ENCODE peak calls at places on chromosome 1, in nine cellular contexts. One of them, this sample, is unnamed.

GRCh38 chr1:69121708-69122107 is 446.0 kb upstream of the LRRC7 start:
- DNase-seq in NCI-H1694 treated with DMSO at 0.1 percent for 48 hours: no peak
- DNase-seq in head of caudate nucleus: no peak
- DNase-seq in CD8-positive, alpha-beta memory T cell: no peak
- DNase-seq in HT1080: peak; percentile 35
- DNase-seq in NAMALWA: no peak
- DNase-seq in activated naive CD4-positive, alpha-beta T cell: no peak
- DNase-seq in NCI-H226: peak; percentile 47
- DNase-seq in left lobe of liver: no peak
- DNase-seq in this sample: no peak

GRCh38 chr1:212618466-212619210 is 10.1 kb downstream of the ATF3 start:
- DNase-seq in left lobe of liver: no peak
- DNase-seq in HT1080: no peak
- DNase-seq in activated naive CD4-positive, alpha-beta T cell: no peak
- DNase-seq in head of caudate nucleus: no peak
- DNase-seq in NAMALWA: no peak
- DNase-seq in NCI-H1694 treated with DMSO at 0.1 percent for 48 hours: no peak
- DNase-seq in NCI-H226: no peak
- DNase-seq in CD8-positive, alpha-beta memory T cell: no peak
- DNase-seq in this sample: no peak

GRCh38 chr1:36793452-36793851 is 240.9 kb downstream of the GRIK3 start:
- DNase-seq in activated naive CD4-positive, alpha-beta T cell: no peak
- DNase-seq in NCI-H1694 treated with DMSO at 0.1 percent for 48 hours: no peak
- DNase-seq in left lobe of liver: no peak
- DNase-seq in head of caudate nucleus: no peak
- DNase-seq in NAMALWA: no peak
- DNase-seq in CD8-positive, alpha-beta memory T cell: no peak
- DNase-seq in NCI-H226: no peak
- DNase-seq in HT1080: no peak
- DNase-seq in this sample: no peak

GRCh38 chr1:117013310-117013850 is 11.8 kb downstream of the CD101 start:
- DNase-seq in activated naive CD4-positive, alpha-beta T cell: no peak
- DNase-seq in NCI-H226: no peak
- DNase-seq in left lobe of liver: no peak
- DNase-seq in NCI-H1694 treated with DMSO at 0.1 percent for 48 hours: no peak
- DNase-seq in HT1080: no peak
- DNase-seq in NAMALWA: no peak
- DNase-seq in CD8-positive, alpha-beta memory T cell: no peak
- DNase-seq in head of caudate nucleus: no peak
- DNase-seq in this sample: no peak

GRCh38 chr1:59135761-59136255 is 161.1 kb upstream of the FGGY start:
- DNase-seq in CD8-positive, alpha-beta memory T cell: no peak
- DNase-seq in activated naive CD4-positive, alpha-beta T cell: no peak
- DNase-seq in NAMALWA: no peak
- DNase-seq in HT1080: no peak
- DNase-seq in left lobe of liver: no peak
- DNase-seq in head of caudate nucleus: no peak
- DNase-seq in NCI-H226: no peak
- DNase-seq in NCI-H1694 treated with DMSO at 0.1 percent for 48 hours: no peak
- DNase-seq in this sample: no peak

GRCh38 chr1:19208710-19209438 is 1.2 kb downstream of the UBR4 start:
- DNase-seq in NCI-H1694 treated with DMSO at 0.1 percent for 48 hours: no peak
- DNase-seq in HT1080: no peak
- DNase-seq in NAMALWA: no peak
- DNase-seq in NCI-H226: no peak
- DNase-seq in head of caudate nucleus: no peak
- DNase-seq in left lobe of liver: no peak
- DNase-seq in activated naive CD4-positive, alpha-beta T cell: no peak
- DNase-seq in CD8-positive, alpha-beta memory T cell: no peak
- DNase-seq in this sample: no peak

GRCh38 chr1:173496757-173497323 is 19.7 kb downstream of the PRDX6 start:
- DNase-seq in left lobe of liver: no peak
- DNase-seq in activated naive CD4-positive, alpha-beta T cell: no peak
- DNase-seq in NCI-H1694 treated with DMSO at 0.1 percent for 48 hours: no peak
- DNase-seq in NCI-H226: no peak
- DNase-seq in HT1080: no peak
- DNase-seq in head of caudate nucleus: no peak
- DNase-seq in NAMALWA: no peak
- DNase-seq in CD8-positive, alpha-beta memory T cell: no peak
- DNase-seq in this sample: no peak

GRCh38 chr1:77319036-77319705 is 37.4 kb downstream of the AK5 start:
- DNase-seq in CD8-positive, alpha-beta memory T cell: no peak
- DNase-seq in NCI-H226: peak; percentile 10
- DNase-seq in left lobe of liver: no peak
- DNase-seq in activated naive CD4-positive, alpha-beta T cell: no peak
- DNase-seq in NCI-H1694 treated with DMSO at 0.1 percent for 48 hours: no peak
- DNase-seq in HT1080: peak; percentile 59
- DNase-seq in NAMALWA: no peak
- DNase-seq in head of caudate nucleus: no peak
- DNase-seq in this sample: no peak

GRCh38 chr1:73160759-73161158 is 878.4 kb upstream of the NEGR1 start:
- DNase-seq in head of caudate nucleus: no peak
- DNase-seq in NCI-H1694 treated with DMSO at 0.1 percent for 48 hours: no peak
- DNase-seq in left lobe of liver: no peak
- DNase-seq in NCI-H226: no peak
- DNase-seq in activated naive CD4-positive, alpha-beta T cell: no peak
- DNase-seq in CD8-positive, alpha-beta memory T cell: no peak
- DNase-seq in HT1080: peak; percentile 52
- DNase-seq in NAMALWA: no peak
- DNase-seq in this sample: no peak

GRCh38 chr1:230317823-230318819 is 108.0 kb downstream of the PGBD5 start:
- DNase-seq in left lobe of liver: peak; percentile 86
- DNase-seq in CD8-positive, alpha-beta memory T cell: no peak
- DNase-seq in HT1080: no peak
- DNase-seq in NAMALWA: no peak
- DNase-seq in NCI-H226: peak; percentile 28
- DNase-seq in activated naive CD4-positive, alpha-beta T cell: no peak
- DNase-seq in NCI-H1694 treated with DMSO at 0.1 percent for 48 hours: no peak
- DNase-seq in head of caudate nucleus: no peak
- DNase-seq in this sample: no peak

GRCh38 chr1:21859669-21860179 is 47.7 kb downstream of the LDLRAD2 start:
- DNase-seq in NCI-H226: no peak
- DNase-seq in head of caudate nucleus: no peak
- DNase-seq in HT1080: no peak
- DNase-seq in NAMALWA: no peak
- DNase-seq in activated naive CD4-positive, alpha-beta T cell: no peak
- DNase-seq in CD8-positive, alpha-beta memory T cell: no peak
- DNase-seq in NCI-H1694 treated with DMSO at 0.1 percent for 48 hours: no peak
- DNase-seq in left lobe of liver: no peak
- DNase-seq in this sample: no peak

GRCh38 chr1:201170533-201171062 is 16.3 kb upstream of the TMEM9 start:
- DNase-seq in left lobe of liver: peak; percentile 98
- DNase-seq in NAMALWA: peak; percentile 72
- DNase-seq in HT1080: peak; percentile 84
- DNase-seq in NCI-H226: peak; percentile 94
- DNase-seq in CD8-positive, alpha-beta memory T cell: peak; percentile 47
- DNase-seq in NCI-H1694 treated with DMSO at 0.1 percent for 48 hours: peak; percentile 60
- DNase-seq in activated naive CD4-positive, alpha-beta T cell: peak; percentile 17
- DNase-seq in head of caudate nucleus: peak; percentile 91
- DNase-seq in this sample: peak; percentile 61

GRCh38 chr1:216702170-216702569 is 21.1 kb downstream of the ESRRG start:
- DNase-seq in NAMALWA: peak; percentile 27
- DNase-seq in CD8-positive, alpha-beta memory T cell: no peak
- DNase-seq in activated naive CD4-positive, alpha-beta T cell: no peak
- DNase-seq in left lobe of liver: no peak
- DNase-seq in NCI-H1694 treated with DMSO at 0.1 percent for 48 hours: no peak
- DNase-seq in HT1080: no peak
- DNase-seq in NCI-H226: no peak
- DNase-seq in head of caudate nucleus: no peak
- DNase-seq in this sample: no peak

GRCh38 chr1:94438692-94439276 is 20.6 kb downstream of the ABCD3 start:
- DNase-seq in NCI-H1694 treated with DMSO at 0.1 percent for 48 hours: no peak
- DNase-seq in left lobe of liver: no peak
- DNase-seq in HT1080: no peak
- DNase-seq in NAMALWA: no peak
- DNase-seq in NCI-H226: no peak
- DNase-seq in CD8-positive, alpha-beta memory T cell: no peak
- DNase-seq in head of caudate nucleus: no peak
- DNase-seq in activated naive CD4-positive, alpha-beta T cell: no peak
- DNase-seq in this sample: no peak

GRCh38 chr1:203985044-203985443 is 87.9 kb upstream of the SOX13 start:
- DNase-seq in NCI-H226: no peak
- DNase-seq in CD8-positive, alpha-beta memory T cell: no peak
- DNase-seq in NCI-H1694 treated with DMSO at 0.1 percent for 48 hours: no peak
- DNase-seq in NAMALWA: no peak
- DNase-seq in left lobe of liver: no peak
- DNase-seq in HT1080: no peak
- DNase-seq in head of caudate nucleus: no peak
- DNase-seq in activated naive CD4-positive, alpha-beta T cell: no peak
- DNase-seq in this sample: no peak